ENCODE peak calls at places on chromosomes 2 and 18, in four cellular contexts. N is MG63, W is hepatocyte, P is kidney epithelial cell. T is an unnamed sample.

GRCh38 chr2:233421091-233421816 is 67.0 kb downstream of the DGKD start:
- DNase-seq in N (no peak), W (no peak), P (no peak), T (no peak)

GRCh38 chr2:211816739-211817138 is 721.9 kb downstream of the ERBB4 start:
- DNase-seq in N (no peak), W (no peak), P (no peak), T (no peak)

GRCh38 chr2:221205103-221205502 is 367.0 kb downstream of the EPHA4 start:
- DNase-seq in N (no peak), W (peak), P (no peak), T (no peak)

GRCh38 chr2:164620873-164621760 is at the start of gene GRB14:
- DNase-seq in N (peak), W (peak), P (no peak), T (no peak)

GRCh38 chr18:2683055-2683454 is 27.5 kb downstream of the SMCHD1 start:
- DNase-seq in N (no peak), W (no peak), P (no peak), T (no peak)

GRCh38 chr2:205686231-205687017 is 4.1 kb downstream of the NRP2 start:
- DNase-seq in N (peak), W (no peak), P (no peak), T (peak)

GRCh38 chr2:189412330-189412953 is 28.8 kb upstream of the WDR75 start:
- DNase-seq in N (peak), W (peak), P (no peak), T (no peak)

GRCh38 chr18:394997-395383 is 105.5 kb downstream of the COLEC12 start:
- DNase-seq in N (peak), W (peak), P (peak), T (no peak)

GRCh38 chr2:172921538-172922236 is 154.0 kb upstream of the MAP3K20 start:
- DNase-seq in N (peak), W (peak), P (peak), T (peak)

GRCh38 chr2:231648579-231649174 is 56.0 kb downstream of the TEX44 start:
- DNase-seq in N (peak), W (peak), P (no peak), T (no peak)

GRCh38 chr2:16508061-16508851 is 157.4 kb downstream of the CYRIA start:
- DNase-seq in N (peak), W (peak), P (no peak), T (peak)

GRCh38 chr2:20573611-20574422 is 77.1 kb downstream of the HS1BP3 start:
- DNase-seq in N (peak), W (no peak), P (no peak), T (no peak)

GRCh38 chr2:53505814-53506213 is 261.8 kb upstream of the CHAC2 start:
- DNase-seq in N (peak), W (no peak), P (no peak), T (no peak)

GRCh38 chr2:143482316-143482715 is 353.1 kb downstream of the ARHGAP15 start:
- DNase-seq in N (no peak), W (no peak), P (no peak), T (no peak)

GRCh38 chr2:38074047-38074774 is 1.7 kb downstream of the CYP1B1 start:
- DNase-seq in N (peak), W (no peak), P (no peak), T (no peak)

GRCh38 chr2:206159346-206160123 is at the start of the genes EEF1B2 and NDUFS1:
- DNase-seq in N (peak), W (peak), P (peak), T (peak)

GRCh38 chr2:197908940-197909339 is 104.5 kb downstream of the PLCL1 start:
- DNase-seq in N (peak), W (peak), P (no peak), T (no peak)

GRCh38 chr2:234355798-234356365 is 141.0 kb downstream of the ARL4C start:
- DNase-seq in N (no peak), W (no peak), P (no peak), T (no peak)

GRCh38 chr18:59961086-59961485 is 61.3 kb downstream of the PMAIP1 start:
- DNase-seq in N (no peak), W (no peak), P (no peak), T (no peak)

GRCh38 chr18:46469186-46469915 is 187.7 kb downstream of the LOXHD1 start:
- DNase-seq in N (peak), W (peak), P (no peak), T (no peak)

GRCh38 chr18:73973972-73974371 is 173.7 kb downstream of the FBXO15 start:
- DNase-seq in N (no peak), W (no peak), P (no peak), T (no peak)

GRCh38 chr2:237864940-237865622 is 5.7 kb downstream of the RAMP1 start:
- DNase-seq in N (peak), W (peak), P (no peak), T (no peak)

GRCh38 chr2:172334988-172335387 is 92.4 kb upstream of the ITGA6 start:
- DNase-seq in N (no peak), W (no peak), P (no peak), T (no peak)

GRCh38 chr18:76823574-76823973 is 1.2 kb downstream of the ZNF236 start:
- DNase-seq in N (no peak), W (peak), P (no peak), T (peak)

GRCh38 chr2:83584674-83585073 is 874.4 kb downstream of the SUCLG1 start:
- DNase-seq in N (no peak), W (no peak), P (peak), T (peak)

GRCh38 chr2:154193246-154193645 is 321.5 kb downstream of the GALNT13 start:
- DNase-seq in N (no peak), W (no peak), P (no peak), T (no peak)

GRCh38 chr2:204365778-204366177 is 179.5 kb upstream of the PARD3B start:
- DNase-seq in N (no peak), W (no peak), P (no peak), T (no peak)

GRCh38 chr2:54940723-54941122 is 109.5 kb downstream of the RTN4 start:
- DNase-seq in N (no peak), W (no peak), P (no peak), T (no peak)

GRCh38 chr18:27608742-27609141 is 423.6 kb upstream of the CHST9 start:
- DNase-seq in N (no peak), W (no peak), P (no peak), T (no peak)

GRCh38 chr2:53234548-53234903 is 533.1 kb upstream of the CHAC2 start:
- DNase-seq in N (no peak), W (peak), P (peak), T (no peak)

GRCh38 chr2:112138143-112139032 is at the start of gene FBLN7:
- DNase-seq in N (peak), W (peak), P (no peak), T (peak)

GRCh38 chr2:188024811-188025210 is 266.9 kb upstream of the GULP1 start:
- DNase-seq in N (no peak), W (no peak), P (no peak), T (no peak)

GRCh38 chr2:219009294-219009693 is 16.1 kb upstream of the CRYBA2 start:
- DNase-seq in N (no peak), W (no peak), P (no peak), T (no peak)
- H3K4me3 ChIP-seq in N (no peak), W (no peak), P (no peak), T (no peak)

DNA sequence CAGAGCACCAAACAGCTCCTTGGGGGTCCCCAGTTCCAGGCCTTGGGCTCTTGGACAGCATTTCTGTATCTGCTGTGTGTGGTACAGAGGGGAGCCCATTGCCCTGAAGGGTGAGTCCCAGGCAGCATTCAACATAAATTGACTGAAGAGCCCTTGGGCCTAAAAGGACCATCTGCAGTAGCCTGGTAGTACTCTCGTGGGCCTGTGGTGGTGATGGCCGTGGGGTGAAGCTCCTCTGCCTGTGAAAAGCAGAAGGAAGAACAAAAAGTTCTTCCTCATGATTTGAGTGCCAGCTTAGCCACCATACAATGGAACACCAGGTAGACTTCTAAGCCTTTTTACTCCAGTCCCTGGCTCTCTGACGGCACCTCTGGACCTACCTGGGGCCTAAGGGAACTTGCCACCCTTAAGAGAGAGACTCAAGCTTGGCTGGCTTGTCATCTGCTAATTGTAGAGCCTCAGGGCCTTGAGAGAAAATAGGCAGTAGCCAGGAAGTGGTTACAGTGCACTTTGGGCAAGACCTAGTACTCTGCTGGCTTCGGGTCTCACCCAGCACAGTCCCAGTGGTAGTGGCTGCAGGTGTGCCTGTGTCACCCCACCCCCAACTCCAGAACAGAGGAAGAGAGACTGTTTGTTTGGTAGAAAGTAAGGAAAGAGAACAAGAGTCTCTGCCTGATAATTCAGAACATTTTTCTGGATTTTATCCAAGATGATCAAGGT is 84.6 kb upstream of the CERS6 start:
- DNase-seq in N (no peak), W (no peak), P (no peak), T (no peak)
- H3K4me3 ChIP-seq in N (no peak), W (no peak), P (no peak), T (no peak)

GRCh38 chr2:29314816-29315571 is 199.8 kb downstream of the CLIP4 start:
- DNase-seq in N (peak), W (peak), P (no peak), T (no peak)
- H3K4me3 ChIP-seq in N (no peak), W (no peak), P (no peak), T (no peak)

GRCh38 chr2:182866461-182867369 is at the start of gene FRZB:
- DNase-seq in N (peak), W (peak), P (peak), T (peak)

GRCh38 chr2:182868423-182868822 is 2.0 kb upstream of the FRZB start:
- DNase-seq in N (no peak), W (no peak), P (no peak), T (no peak)

GRCh38 chr2:182866095-182866460 is 359 bp downstream of the FRZB start:
- DNase-seq in N (no peak), W (peak), P (no peak), T (no peak)

GRCh38 chr2:182868049-182868422 is 1.6 kb upstream of the FRZB start:
- DNase-seq in N (no peak), W (no peak), P (no peak), T (no peak)

GRCh38 chr2:182867411-182868048 is 1.1 kb upstream of the FRZB start:
- DNase-seq in N (no peak), W (no peak), P (no peak), T (no peak)
- H3K4me3 ChIP-seq in N (peak), W (peak), P (peak), T (no peak)

GRCh38 chr2:954687-955000 is 4.0 kb downstream of the SNTG2 start:
- DNase-seq in N (no peak), W (no peak), P (no peak), T (no peak)

GRCh38 chr2:953975-954686 is 3.5 kb downstream of the SNTG2 start:
- DNase-seq in N (no peak), W (no peak), P (no peak), T (no peak)

GRCh38 chr2:951224-952006 is 766 bp downstream of the SNTG2 start:
- DNase-seq in N (no peak), W (no peak), P (no peak), T (peak)

GRCh38 chr2:955829-956731 is 5.4 kb downstream of the SNTG2 start:
- DNase-seq in N (no peak), W (no peak), P (no peak), T (no peak)

DNA sequence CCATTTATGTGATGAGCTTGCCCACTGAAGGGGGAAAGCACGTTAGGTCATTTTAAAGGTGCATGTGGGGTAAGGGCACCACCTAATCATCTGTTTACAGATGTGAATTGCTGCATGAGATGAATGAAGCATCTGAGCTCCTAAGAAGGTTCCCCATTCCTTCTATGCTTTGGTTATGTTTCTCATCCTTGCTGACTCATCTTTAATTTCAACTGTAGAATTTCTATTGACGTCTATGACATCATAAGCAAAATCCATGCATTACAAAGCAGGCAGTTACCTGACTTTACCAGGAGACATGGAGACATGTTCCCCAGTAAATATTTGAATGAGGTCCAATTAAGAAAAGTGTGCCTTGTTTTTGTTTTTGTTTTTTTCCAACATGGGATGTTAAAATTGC is 2.8 kb downstream of the SNTG2 start:
- DNase-seq in N (no peak), W (no peak), P (no peak), T (no peak)
- H3K4me3 ChIP-seq in N (no peak), W (no peak), P (no peak), T (no peak)

GRCh38 chr2:3282056-3282998 is 95.3 kb downstream of the EIPR1 start:
- DNase-seq in N (peak), W (no peak), P (peak), T (peak)
- H3K4me3 ChIP-seq in N (no peak), W (no peak), P (peak), T (no peak)

GRCh38 chr2:122704109-122704563 is 948.7 kb downstream of the TSN start:
- DNase-seq in N (no peak), W (no peak), P (no peak), T (no peak)

GRCh38 chr2:122706757-122707223 is 951.3 kb downstream of the TSN start:
- DNase-seq in N (no peak), W (no peak), P (peak), T (no peak)

GRCh38 chr2:122705751-122706150 is 950.3 kb downstream of the TSN start:
- DNase-seq in N (no peak), W (no peak), P (no peak), T (no peak)

GRCh38 chr2:122710049-122710448 is 954.6 kb downstream of the TSN start:
- DNase-seq in N (no peak), W (no peak), P (no peak), T (no peak)

GRCh38 chr2:122707224-122707824 is 951.9 kb downstream of the TSN start:
- DNase-seq in N (no peak), W (no peak), P (peak), T (no peak)
- H3K4me3 ChIP-seq in N (no peak), W (no peak), P (no peak), T (no peak)

DNA sequence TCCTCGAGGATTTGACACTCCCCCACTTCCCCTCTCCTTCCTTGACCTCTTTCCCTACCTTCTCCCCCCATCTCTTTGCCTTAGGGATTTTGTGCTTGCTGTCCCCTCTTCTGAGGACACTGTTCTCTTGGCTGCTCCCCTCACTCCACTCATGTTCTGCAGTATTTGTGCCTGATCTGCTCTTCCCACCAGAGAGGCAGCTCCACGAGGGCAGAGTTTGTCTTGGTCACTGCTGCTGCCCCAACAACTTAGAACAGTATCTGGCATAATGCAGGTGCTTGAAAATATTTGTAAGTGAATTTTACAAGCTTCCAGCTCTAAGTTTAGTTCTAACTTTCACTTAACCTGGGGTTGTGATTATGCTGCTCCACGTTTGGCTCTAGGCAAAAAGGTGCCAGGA is 10.0 kb upstream of the WIPF1 start:
- DNase-seq in N (no peak), W (no peak), P (no peak), T (no peak)
- H3K4me3 ChIP-seq in N (no peak), W (no peak), P (no peak), T (no peak)

T was measured in adrenal gland.